ENCODE peak calls at places on chromosomes 13 and 19, in five cellular contexts. T is cardiac muscle cell, E is mammary epithelial cell, X is HCT116, Y is heart right ventricle. P is an unnamed sample.

GRCh38 chr19:52345162-52345561 is 9.1 kb downstream of the ZNF610 start:
- DNase-seq in T (no peak), E (no peak), X (no peak), Y (no peak), P (no peak)

GRCh38 chr13:76792680-76793334 is 93.4 kb downstream of the KCTD12 start:
- DNase-seq in T (peak; percentile 85), E (peak; percentile 38), X (no peak), Y (no peak), P (no peak)

GRCh38 chr13:86633346-86633745 is 834.1 kb upstream of the SLITRK6 start:
- DNase-seq in T (no peak), E (no peak), X (no peak), Y (no peak), P (no peak)

GRCh38 chr19:13057147-13057572 is 45.5 kb downstream of the LYL1 start:
- DNase-seq in T (no peak), E (no peak), X (no peak), Y (no peak), P (no peak)

GRCh38 chr19:7117248-7117647 is 47.7 kb downstream of the ZNF557 start:
- DNase-seq in T (no peak), E (no peak), X (no peak), Y (no peak), P (no peak)

GRCh38 chr19:335486-336066 is 9.0 kb downstream of the MIER2 start:
- DNase-seq in T (no peak), E (no peak), X (no peak), Y (no peak), P (no peak)

GRCh38 chr19:34171539-34171876 is 796 bp upstream of the LSM14A start:
- DNase-seq in T (peak; percentile 51), E (peak; percentile 38), X (no peak), Y (no peak), P (peak; percentile 65)

GRCh38 chr19:53424968-53425597 is 6.7 kb upstream of the ZNF761 start:
- DNase-seq in T (peak; percentile 83), E (peak; percentile 35), X (no peak), Y (peak; percentile 56), P (peak; percentile 27)

GRCh38 chr19:13623686-13624405 is 117.6 kb upstream of the CACNA1A start:
- DNase-seq in T (no peak), E (no peak), X (no peak), Y (no peak), P (no peak)

GRCh38 chr19:2231621-2232221 is 4.4 kb downstream of the PLEKHJ1 start:
- DNase-seq in T (no peak), E (no peak), X (no peak), Y (no peak), P (no peak)

GRCh38 chr19:23075031-23075733 is 41.6 kb upstream of the ZNF730 start:
- DNase-seq in T (peak; percentile 84), E (peak; percentile 67), X (no peak), Y (peak; percentile 58), P (peak; percentile 66)

GRCh38 chr19:2288743-2289713 is 7.1 kb upstream of the PEAK3 start:
- DNase-seq in T (no peak), E (no peak), X (no peak), Y (no peak), P (no peak)

GRCh38 chr13:108676620-108677019 is 47.2 kb downstream of the MYO16 start:
- DNase-seq in T (no peak), E (no peak), X (no peak), Y (no peak), P (no peak)

GRCh38 chr19:6071103-6071485 is 39.2 kb downstream of the RFX2 start:
- DNase-seq in T (peak; percentile 72), E (no peak), X (no peak), Y (no peak), P (no peak)

GRCh38 chr13:111116830-111117229 is 1.7 kb downstream of the ARHGEF7 start:
- DNase-seq in T (peak; percentile 11), E (no peak), X (no peak), Y (no peak), P (no peak)

GRCh38 chr13:62176051-62176450 is 760.4 kb upstream of the PCDH20 start:
- DNase-seq in T (no peak), E (no peak), X (no peak), Y (no peak), P (no peak)

GRCh38 chr19:55368701-55369563 is 1.3 kb downstream of the IL11 start:
- DNase-seq in T (peak; percentile 65), E (peak; percentile 57), X (no peak), Y (no peak), P (no peak)

GRCh38 chr19:33193864-33194362 is at the start of gene LRP3:
- DNase-seq in T (peak; percentile 51), E (no peak), X (no peak), Y (peak; percentile 59), P (no peak)

GRCh38 chr19:11763611-11764010 is 3.2 kb upstream of the ZNF441 start:
- DNase-seq in T (no peak), E (no peak), X (no peak), Y (no peak), P (no peak)

GRCh38 chr19:13781547-13781946 is 7.3 kb downstream of the C19orf53 start:
- DNase-seq in T (peak; percentile 94), E (peak; percentile 63), X (peak; percentile 54), Y (peak; percentile 55), P (no peak)

GRCh38 chr13:37775871-37776270 is 93.7 kb downstream of the TRPC4 start:
- DNase-seq in T (no peak), E (no peak), X (no peak), Y (no peak), P (no peak)

GRCh38 chr19:6720369-6721112 is at the start of gene C3:
- DNase-seq in T (peak; percentile 96), E (peak; percentile 91), X (no peak), Y (no peak), P (peak; percentile 74)

GRCh38 chr19:49362926-49363264 is 679 bp upstream of the TEAD2 start:
- DNase-seq in T (peak; percentile 61), E (no peak), X (no peak), Y (peak; percentile 51), P (no peak)

DNA sequence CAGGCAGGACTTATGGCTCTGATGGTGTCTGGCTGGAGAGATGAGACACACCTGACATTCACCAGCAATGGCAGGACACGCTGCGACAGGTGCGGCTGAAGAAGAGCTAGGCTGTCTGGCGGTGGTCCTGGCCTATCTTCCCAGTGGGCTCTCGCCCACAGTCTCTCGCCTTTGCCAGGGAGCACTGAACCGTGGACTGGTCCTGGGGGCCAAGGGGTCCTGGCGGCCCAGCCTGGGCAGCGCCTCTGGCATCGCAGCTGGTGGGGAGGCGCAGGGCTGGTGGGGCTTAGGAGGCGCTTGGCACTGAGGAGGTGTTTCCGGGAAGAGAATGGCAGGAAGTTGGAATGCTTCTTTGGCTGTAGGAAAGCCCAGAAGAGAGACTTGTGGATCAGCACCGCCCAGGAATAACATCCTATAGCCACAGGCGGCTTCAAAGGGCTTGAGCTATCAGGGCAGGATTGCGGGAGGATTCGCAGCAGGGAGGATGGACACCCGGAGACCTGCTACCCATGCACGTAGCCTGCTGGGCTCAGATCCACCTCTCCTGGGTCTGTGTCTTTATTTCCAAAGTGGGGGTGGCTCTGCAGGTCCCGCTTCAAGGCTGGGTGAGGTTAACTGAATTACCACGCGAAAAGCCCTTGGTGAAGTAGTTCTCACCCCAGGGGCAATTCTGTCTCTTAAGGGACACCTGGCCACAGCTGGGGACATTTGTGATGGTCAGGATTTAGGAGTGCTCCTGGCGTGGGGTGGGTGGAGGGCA is 14.6 kb downstream of the KDM4B start:
- DNase-seq in T (no peak), E (no peak), X (no peak), Y (no peak), P (no peak)
- TF ChIP-seq CTCF in T (no peak), E (no peak), X (no peak), Y (no peak), P (no peak)

DNA sequence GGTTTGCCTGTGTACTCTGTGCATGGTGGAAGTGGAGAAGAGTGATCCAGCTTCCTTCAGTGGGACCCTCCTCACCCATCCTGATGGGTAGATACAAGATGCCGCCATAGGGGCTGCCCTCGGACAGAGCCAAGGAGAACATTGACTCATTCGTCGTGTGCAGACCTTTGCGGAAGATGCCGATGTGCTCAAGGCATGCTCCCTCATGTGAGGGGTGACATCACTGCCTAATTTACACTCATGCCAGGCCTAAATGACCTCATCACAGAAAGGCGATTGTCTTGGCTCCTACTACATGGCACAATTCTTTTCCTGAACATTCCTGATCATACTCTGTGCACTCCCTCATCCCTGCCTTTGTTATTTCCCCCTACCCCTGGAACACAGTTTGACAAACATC is 146.3 kb upstream of the ARGLU1 start:
- DNase-seq in T (no peak), E (no peak), X (no peak), Y (no peak), P (no peak)
- H3K27ac ChIP-seq in T (no peak overlapping the region), E (no peak overlapping the region), X (no peak overlapping the region), Y (peak overlapping the region; percentile 54), P (no peak overlapping the region)

GRCh38 chr19:18514800-18515682 is 6.8 kb downstream of the ELL start:
- DNase-seq in T (peak; percentile 87), E (no peak), X (no peak), Y (peak; percentile 48), P (peak; percentile 32)
- H3K4me1 ChIP-seq in T (peaks cover 45% of the 10 kb centered on the region), E (peaks cover 19% of the 10 kb centered on the region), X (peaks cover 14% of the 10 kb centered on the region), Y (peaks cover 65% of the 10 kb centered on the region), P (no peaks in the 10 kb centered on the region)

DNA sequence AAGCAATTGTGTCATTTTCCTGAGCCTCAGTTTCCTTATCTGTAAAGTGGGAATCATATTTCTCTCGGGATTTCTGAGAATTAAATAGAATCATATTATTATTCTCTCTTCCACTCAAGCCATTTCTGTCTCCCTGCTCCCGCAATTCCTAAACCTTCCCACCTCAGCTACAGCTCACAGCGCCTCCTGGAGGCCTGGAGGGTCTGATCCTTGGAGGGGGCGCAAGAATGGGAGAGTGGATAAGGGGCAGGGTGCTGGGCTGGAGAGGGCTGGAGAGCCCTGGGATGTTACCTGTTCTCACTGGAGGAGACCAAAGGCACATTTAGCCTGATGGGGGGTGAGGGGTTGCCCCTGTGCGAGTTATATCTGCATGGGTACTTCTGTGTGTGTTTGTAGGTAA is 31.1 kb upstream of the CYP2S1 start:
- DNase-seq in T (no peak), E (no peak), X (peak; percentile 27), Y (no peak), P (no peak)
- TF ChIP-seq CTCF in T (peak; percentile 16), E (no peak), X (peak; percentile 19), Y (no peak), P (peak; percentile 41)

DNA sequence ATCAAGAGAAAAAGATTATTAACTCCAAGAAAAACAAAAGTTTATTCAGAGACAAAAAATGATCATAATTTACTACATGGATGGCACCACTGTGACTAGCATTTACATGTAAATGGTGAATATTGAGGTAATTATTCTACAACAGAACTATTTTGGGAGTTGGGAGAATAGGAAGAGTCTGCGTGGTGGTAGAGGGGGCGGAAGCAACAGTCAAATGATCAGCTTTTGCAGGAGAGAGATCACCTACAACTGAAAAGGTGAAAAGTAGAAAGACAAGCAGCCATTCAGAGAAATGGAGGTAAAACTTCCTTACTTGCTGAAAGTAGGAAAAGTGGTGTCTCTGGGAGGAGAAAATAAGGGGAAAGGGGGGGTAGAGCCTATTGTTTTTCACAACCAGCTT is 62.8 kb upstream of the SACS start:
- DNase-seq in T (no peak), E (no peak), X (no peak), Y (no peak), P (no peak)
- H3K27ac ChIP-seq in T (no peak overlapping the region), E (no peak overlapping the region), X (no peak overlapping the region), Y (no peak overlapping the region), P (no peak overlapping the region)

GRCh38 chr13:73018336-73018735 is 40.5 kb upstream of the KLF5 start:
- DNase-seq in T (no peak), E (no peak), X (no peak), Y (no peak), P (peak; percentile 21)

DNA sequence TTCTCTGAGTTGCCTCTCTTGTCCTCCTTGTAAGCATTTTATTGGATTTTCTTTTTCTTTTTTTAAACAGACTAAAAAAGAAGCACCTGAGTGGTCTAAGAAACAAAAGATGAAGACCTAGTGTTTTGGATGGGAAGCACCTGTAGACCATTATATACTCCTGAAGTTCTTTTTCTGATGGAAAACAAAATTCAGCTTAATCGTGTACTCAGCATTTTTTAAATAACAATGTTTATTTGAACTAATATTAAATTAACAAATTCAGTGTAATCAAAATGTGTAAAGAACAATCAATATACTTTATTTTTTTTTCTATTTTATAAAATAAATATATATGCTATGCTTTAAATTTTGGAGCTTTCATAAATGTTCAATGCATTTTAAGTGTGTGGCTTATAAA is 43.0 kb upstream of the KLF5 start:
- DNase-seq in T (no peak), E (no peak), X (no peak), Y (no peak), P (no peak)
- H3K4me1 ChIP-seq in T (no peaks in the 10 kb centered on the region), E (no peaks in the 10 kb centered on the region), X (no peaks in the 10 kb centered on the region), Y (no peaks in the 10 kb centered on the region), P (no peaks in the 10 kb centered on the region)

P was measured in foreskin keratinocyte.